ENCODE peak calls at places on chromosomes 3 and 15, in eight cellular contexts. E is endothelial cell, B is tibial artery, A is endothelial cell of umbilical vein, U is upper lobe of right lung, G is H9, W is colonic mucosa, P is OCI-LY7. O is an unnamed sample.

GRCh38 chr15:87477759-87478687 is 778.5 kb downstream of the NTRK3 start:
- DNase-seq in A (no peak), P (no peak), W (no peak), E (no peak), G (peak), B (peak), U (no peak), O (peak)

GRCh38 chr3:164533275-164533674 is 545.0 kb downstream of the SI start:
- DNase-seq in U (no peak), A (no peak), G (no peak), B (no peak), E (no peak), P (no peak), W (no peak), O (no peak)

GRCh38 chr3:79871656-79872055 is 103.9 kb upstream of the ROBO1 start:
- DNase-seq in P (no peak), W (no peak), G (no peak), A (peak), E (no peak), U (no peak), B (no peak), O (no peak)

GRCh38 chr3:159766563-159767185 is 222.0 kb upstream of the IL12A start:
- DNase-seq in B (no peak), W (no peak), P (no peak), U (no peak), G (peak), E (peak), A (peak), O (peak)

GRCh38 chr3:32945136-32945535 is 6.3 kb upstream of the CCR4 start:
- DNase-seq in P (no peak), A (no peak), U (no peak), G (peak), W (no peak), E (no peak), B (no peak), O (peak)

GRCh38 chr3:17424137-17424536 is 318.3 kb downstream of the TBC1D5 start:
- DNase-seq in W (no peak), G (no peak), P (no peak), A (no peak), B (no peak), E (no peak), U (no peak), O (no peak)

GRCh38 chr15:31150732-31151212 is 49.2 kb upstream of the TRPM1 start:
- DNase-seq in G (peak), B (no peak), U (no peak), W (no peak), P (no peak), A (no peak), E (no peak), O (no peak)

GRCh38 chr3:194536883-194537637 is 50.3 kb upstream of the ATP13A3 start:
- DNase-seq in E (no peak), W (peak), B (peak), A (peak), U (no peak), P (no peak), G (no peak), O (peak)

GRCh38 chr15:67366904-67367303 is 112.3 kb downstream of the IQCH start:
- DNase-seq in W (no peak), A (no peak), P (no peak), E (no peak), G (no peak), B (no peak), U (no peak), O (no peak)

GRCh38 chr3:142705256-142705655 is 18.6 kb upstream of the TRPC1 start:
- DNase-seq in W (no peak), E (no peak), U (no peak), G (no peak), P (no peak), B (no peak), A (no peak), O (no peak)

GRCh38 chr15:85047271-85047948 is 65.8 kb downstream of the PDE8A start:
- DNase-seq in E (peak), B (no peak), A (peak), P (no peak), G (no peak), W (no peak), U (no peak), O (peak)

GRCh38 chr15:49901867-49902775 is 216.9 kb downstream of the ATP8B4 start:
- DNase-seq in W (no peak), A (no peak), B (no peak), G (no peak), P (no peak), U (no peak), E (no peak), O (peak)

GRCh38 chr15:81209635-81210034 is 13.0 kb downstream of the IL16 start:
- DNase-seq in A (no peak), E (no peak), B (peak), P (no peak), G (no peak), W (no peak), U (no peak), O (no peak)

GRCh38 chr3:58575986-58576652 is 1.1 kb downstream of the FAM107A start:
- DNase-seq in P (no peak), G (no peak), W (no peak), U (no peak), A (peak), E (no peak), B (no peak), O (no peak)

GRCh38 chr15:48395532-48396011 is 64.3 kb downstream of the DUT start:
- DNase-seq in W (no peak), B (peak), E (no peak), P (no peak), G (no peak), A (no peak), U (no peak), O (peak)

GRCh38 chr3:70853161-70853560 is 540.7 kb upstream of the MDFIC2 start:
- DNase-seq in E (no peak), G (no peak), A (peak), B (no peak), W (no peak), P (no peak), U (no peak), O (no peak)

GRCh38 chr15:57751177-57751800 is 44.8 kb downstream of the POLR2M start:
- DNase-seq in E (peak), W (no peak), U (no peak), A (peak), G (no peak), P (peak), B (no peak), O (peak)

GRCh38 chr15:25235391-25235790 is 203.4 kb downstream of the UBE3A start:
- DNase-seq in E (no peak), A (no peak), B (no peak), P (no peak), G (no peak), U (no peak), W (no peak), O (no peak)

GRCh38 chr3:127067116-127067910 is 84.4 kb downstream of the PLXNA1 start:
- DNase-seq in E (no peak), P (no peak), U (peak), W (no peak), G (no peak), A (no peak), B (no peak), O (no peak)

GRCh38 chr3:169604568-169604967 is 58.9 kb downstream of the MECOM start:
- DNase-seq in W (no peak), A (no peak), E (no peak), U (no peak), G (peak), P (peak), B (no peak), O (no peak)

GRCh38 chr3:23553353-23553752 is 252.4 kb upstream of the UBE2E1 start:
- DNase-seq in G (no peak), W (no peak), P (peak), E (no peak), A (no peak), B (no peak), U (no peak), O (no peak)

GRCh38 chr3:134279466-134279865 is 28.8 kb upstream of the RYK start:
- DNase-seq in E (no peak), U (no peak), W (no peak), G (no peak), B (no peak), A (no peak), P (no peak), O (no peak)

GRCh38 chr15:52247032-52247431 is 48.6 kb downstream of the MYO5C start:
- DNase-seq in W (no peak), P (no peak), E (no peak), A (no peak), U (no peak), G (no peak), B (no peak), O (peak)

GRCh38 chr15:40367673-40368611 is 9.9 kb downstream of the DISP2 start:
- DNase-seq in A (peak), U (peak), G (peak), P (peak), E (peak), W (peak), B (peak), O (peak)

GRCh38 chr3:7241584-7242302 is 380.8 kb downstream of the GRM7 start:
- DNase-seq in P (no peak), W (no peak), B (no peak), A (no peak), U (no peak), G (no peak), E (no peak), O (no peak)

GRCh38 chr3:137061186-137061585 is 103.4 kb downstream of the IL20RB start:
- DNase-seq in U (no peak), W (no peak), E (peak), G (no peak), B (no peak), A (peak), P (no peak), O (no peak)

GRCh38 chr3:59737209-59737608 is 687.4 kb upstream of the CFAP20DC start:
- DNase-seq in U (no peak), E (no peak), G (no peak), B (no peak), A (no peak), P (no peak), W (no peak), O (no peak)

GRCh38 chr3:155595371-155595770 is 149.5 kb downstream of the PLCH1 start:
- DNase-seq in G (no peak), U (no peak), B (no peak), W (no peak), E (no peak), P (no peak), A (no peak), O (no peak)

GRCh38 chr3:70919661-70920060 is 607.2 kb upstream of the MDFIC2 start:
- DNase-seq in G (no peak), P (no peak), W (no peak), A (no peak), B (no peak), E (no peak), U (no peak), O (no peak)

GRCh38 chr3:194874783-194875182 is 189.1 kb downstream of the FAM43A start:
- DNase-seq in W (no peak), G (peak), P (no peak), E (no peak), B (no peak), U (no peak), A (no peak), O (no peak)

GRCh38 chr3:9809239-9809614 is 835 bp upstream of the TTLL3 start:
- DNase-seq in A (no peak), W (peak), E (no peak), B (no peak), P (no peak), U (no peak), G (peak), O (no peak)

GRCh38 chr15:78087944-78088772 is 4.2 kb upstream of the SH2D7 start:
- DNase-seq in G (no peak), E (no peak), B (no peak), A (no peak), U (no peak), P (peak), W (no peak), O (no peak)

GRCh38 chr3:12559520-12559919 is 2.6 kb downstream of the MKRN2 start:
- DNase-seq in B (no peak), U (no peak), G (no peak), W (no peak), E (no peak), P (no peak), A (no peak), O (no peak)

GRCh38 chr3:109375975-109376374 is 38.6 kb upstream of the DPPA4 start:
- DNase-seq in W (no peak), G (no peak), U (no peak), P (no peak), A (no peak), B (no peak), E (no peak), O (no peak)

GRCh38 chr15:83372434-83372873 is 74.7 kb upstream of the SH3GL3 start:
- DNase-seq in P (no peak), G (no peak), A (no peak), E (no peak), U (no peak), W (no peak), B (no peak), O (peak)

GRCh38 chr15:101502572-101503295 is 13.2 kb upstream of the PCSK6 start:
- DNase-seq in G (no peak), U (no peak), A (no peak), B (no peak), W (no peak), P (no peak), E (no peak), O (no peak)

GRCh38 chr15:20106026-20106425 is 435.6 kb downstream of the GOLGA6L6 start:
- DNase-seq in W (no peak), G (peak), B (no peak), U (peak), E (no peak), P (no peak), A (no peak), O (peak)

GRCh38 chr3:94004301-94004910 is 24.0 kb downstream of the STX19 start:
- DNase-seq in A (peak), B (no peak), U (no peak), E (no peak), G (no peak), W (no peak), P (peak), O (peak)

GRCh38 chr15:34252545-34252944 is 27.7 kb downstream of the EMC4 start:
- DNase-seq in U (no peak), A (no peak), E (no peak), G (no peak), P (no peak), W (no peak), B (no peak), O (no peak)

GRCh38 chr15:71109890-71110289 is 5.4 kb upstream of the THSD4 start:
- DNase-seq in A (no peak), W (no peak), U (no peak), B (no peak), G (peak), E (no peak), P (no peak), O (no peak)

GRCh38 chr15:71106802-71107500 is 8.3 kb upstream of the THSD4 start:
- DNase-seq in W (no peak), P (peak), G (no peak), E (no peak), U (no peak), A (no peak), B (no peak), O (no peak)

GRCh38 chr15:71107501-71107815 is 7.8 kb upstream of the THSD4 start:
- DNase-seq in E (no peak), W (peak), P (no peak), A (no peak), B (no peak), G (no peak), U (no peak), O (no peak)

GRCh38 chr15:71110800-71111565 is 4.3 kb upstream of the THSD4 start:
- DNase-seq in U (no peak), W (no peak), G (peak), B (no peak), E (no peak), P (no peak), A (no peak), O (no peak)

DNA sequence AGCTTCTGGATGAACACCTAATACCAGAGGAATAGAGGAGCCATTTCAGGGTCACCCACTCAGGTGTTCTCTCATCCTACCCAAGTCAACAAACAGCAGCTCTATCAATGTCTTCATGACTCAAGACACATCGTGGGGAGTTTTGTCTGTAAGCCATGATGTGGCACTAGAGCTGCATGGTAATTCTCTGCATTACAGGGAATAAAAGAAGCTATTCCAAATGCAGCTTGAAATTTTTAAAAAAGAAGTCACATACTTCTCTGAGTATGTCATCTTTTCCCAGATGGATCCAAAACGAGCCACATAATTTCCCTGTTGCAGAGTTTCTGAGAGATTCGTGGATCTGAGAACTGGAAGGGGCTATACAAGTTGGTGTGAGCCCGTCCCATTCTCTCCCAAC is 6.1 kb upstream of the THSD4 start:
- DNase-seq in W (no peak), U (no peak), G (no peak), B (no peak), E (no peak), A (no peak), P (no peak), O (peak)
- TF ChIP-seq CTCF in W (no peak), U (no peak), G (no peak), B (peak), E (no peak), A (no peak), P (no peak), O (peak)

GRCh38 chr3:39186692-39187151 is 5.7 kb downstream of the XIRP1 start:
- DNase-seq in W (no peak), A (no peak), G (no peak), B (no peak), U (no peak), E (no peak), P (no peak), O (no peak)
- TF ChIP-seq CTCF in W (no peak), A (no peak), G (no peak), B (no peak), U (no peak), E (no peak), P (no peak), O (no peak)

GRCh38 chr3:28267984-28268849 is 26.8 kb downstream of the CMC1 start:
- DNase-seq in W (peak), G (no peak), B (no peak), P (no peak), U (no peak), E (no peak), A (no peak), O (peak)

GRCh38 chr3:28273837-28274236 is 32.4 kb downstream of the CMC1 start:
- DNase-seq in G (no peak), A (no peak), U (no peak), W (no peak), E (no peak), B (no peak), P (no peak), O (no peak)

GRCh38 chr3:28268989-28269388 is 27.6 kb downstream of the CMC1 start:
- DNase-seq in B (no peak), P (peak), G (no peak), W (no peak), A (no peak), E (no peak), U (no peak), O (no peak)
- TF ChIP-seq CTCF in B (no peak), P (peak), G (peak), W (no peak), A (peak), E (peak), U (no peak), O (peak)

DNA sequence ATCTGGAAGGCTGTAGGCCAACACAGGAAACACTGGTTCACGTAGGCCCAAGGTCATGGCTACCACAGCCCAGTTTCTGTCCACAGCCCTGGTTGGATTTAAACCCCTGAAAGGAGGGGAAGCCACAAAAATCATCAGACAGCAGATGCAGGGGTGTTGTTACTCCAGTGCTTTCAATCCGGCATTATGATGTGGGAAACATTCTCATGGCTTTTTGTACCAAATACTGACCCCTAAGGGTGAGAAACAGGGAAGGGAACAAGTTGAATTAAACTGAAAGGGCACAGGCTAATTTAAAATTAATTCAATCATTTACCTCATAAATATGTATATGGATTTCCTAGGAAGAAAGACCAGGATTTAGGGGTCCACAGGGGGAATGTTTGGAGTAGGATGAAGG is 375.6 kb downstream of the CTNNB1 start:
- DNase-seq in E (no peak), G (no peak), A (no peak), W (no peak), P (no peak), U (no peak), B (no peak), O (no peak)
- TF ChIP-seq CTCF in E (no peak), G (peak), A (no peak), W (no peak), P (peak), U (no peak), B (no peak), O (peak)

GRCh38 chr3:191244242-191244867 is 45.3 kb downstream of the OSTN start:
- DNase-seq in E (no peak), B (no peak), U (no peak), G (no peak), A (peak), P (peak), W (no peak), O (no peak)
- TF ChIP-seq CTCF in E (peak), B (peak), U (peak), G (peak), A (peak), P (peak), W (peak), O (peak)

GRCh38 chr15:70046716-70047369 is 50.9 kb downstream of the TLE3 start:
- DNase-seq in G (no peak), A (no peak), E (no peak), U (no peak), B (peak), W (no peak), P (no peak), O (no peak)

GRCh38 chr15:70043590-70043989 is 54.1 kb downstream of the TLE3 start:
- DNase-seq in P (no peak), E (no peak), A (no peak), W (no peak), G (no peak), U (no peak), B (no peak), O (no peak)

GRCh38 chr15:70042553-70043214 is 55.0 kb downstream of the TLE3 start:
- DNase-seq in U (no peak), G (no peak), E (no peak), A (no peak), B (no peak), W (no peak), P (no peak), O (no peak)

GRCh38 chr15:70045045-70045444 is 52.7 kb downstream of the TLE3 start:
- DNase-seq in W (no peak), B (peak), P (no peak), E (no peak), U (no peak), G (no peak), A (no peak), O (peak)

DNA sequence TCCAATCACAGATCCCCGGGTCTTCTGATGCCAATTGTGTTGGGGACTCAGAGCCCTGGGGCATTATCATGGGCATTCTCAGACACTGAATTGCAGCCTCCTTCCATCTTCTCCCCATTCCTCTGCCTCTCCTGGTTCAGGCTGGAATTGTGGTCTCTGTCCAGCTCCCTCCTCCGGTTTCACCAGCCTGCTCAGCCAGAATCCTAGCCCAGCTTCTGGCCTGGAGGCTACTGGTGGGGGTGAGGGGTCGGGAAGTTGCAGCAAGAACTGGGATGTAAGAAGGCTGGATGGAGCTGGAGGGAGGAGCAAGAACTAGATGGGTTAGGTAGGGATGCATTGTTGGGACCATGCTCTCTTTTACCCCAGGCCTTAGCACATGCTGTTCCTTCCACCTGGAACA is 53.5 kb downstream of the TLE3 start:
- DNase-seq in G (no peak), U (no peak), E (no peak), W (no peak), A (no peak), B (no peak), P (no peak), O (no peak)
- TF ChIP-seq CTCF in G (no peak), U (no peak), E (no peak), W (no peak), A (no peak), B (no peak), P (no peak), O (no peak)